ENCODE peak calls at places on chromosomes 11 and 22, in eight cellular contexts. I is HT-29; W is HS-27A; Q is Caki2; G is astrocyte of the spinal cord; U is stimulated activated CD8-positive, alpha-beta memory T cell treated with anti-CD3 and anti-CD28 coated beads, Interleukin-2, amount 100 ng/mL, for 48 hours; J is T1000; A is NCI-H2081. C is an unnamed sample.

GRCh38 chr22:42439821-42440674 is 7.8 kb upstream of the NFAM1 start:
- DNase-seq in I (no peak), W (no peak), Q (no peak), G (peak), U (no peak), J (no peak), A (no peak), C (no peak)

GRCh38 chr11:78244080-78244479 is 55.4 kb downstream of the USP35 start:
- DNase-seq in I (no peak), W (no peak), Q (no peak), G (peak), U (no peak), J (no peak), A (no peak), C (no peak)

GRCh38 chr22:46843691-46844297 is 81.3 kb downstream of the TBC1D22A start:
- DNase-seq in I (no peak), W (peak), Q (no peak), G (peak), U (no peak), J (no peak), A (no peak), C (no peak)

GRCh38 chr22:45042263-45042662 is 32.5 kb upstream of the PHF21B start:
- DNase-seq in I (no peak), W (no peak), Q (no peak), G (no peak), U (no peak), J (no peak), A (no peak), C (no peak)

GRCh38 chr11:27440090-27440489 is 32.5 kb downstream of the LGR4 start:
- DNase-seq in I (no peak), W (no peak), Q (no peak), G (no peak), U (no peak), J (no peak), A (no peak), C (no peak)

GRCh38 chr22:42270178-42270511 is 308 bp downstream of the TCF20 start:
- DNase-seq in I (no peak), W (no peak), Q (no peak), G (no peak), U (no peak), J (no peak), A (no peak), C (peak)

GRCh38 chr11:65468874-65469333 is 29.9 kb upstream of the MALAT1 start:
- DNase-seq in I (peak), W (no peak), Q (no peak), G (no peak), U (peak), J (no peak), A (peak), C (peak)

GRCh38 chr11:58837707-58838388 is 6.7 kb downstream of the GLYATL2 start:
- DNase-seq in I (no peak), W (no peak), Q (no peak), G (no peak), U (no peak), J (no peak), A (no peak), C (no peak)

GRCh38 chr22:48353116-48353947 is 1474.3 kb downstream of the BRD1 start:
- DNase-seq in I (no peak), W (no peak), Q (no peak), G (no peak), U (no peak), J (no peak), A (no peak), C (no peak)

GRCh38 chr22:39654959-39655579 is 84.5 kb downstream of the CACNA1I start:
- DNase-seq in I (no peak), W (no peak), Q (no peak), G (no peak), U (no peak), J (no peak), A (no peak), C (no peak)